ENCODE peak calls at places on chromosomes 16 and 17, in eight cellular contexts. V is WTC11, X is stomach, I is HCT116, A is foreskin fibroblast, L is tibial nerve, K is lower leg skin, O is HepG2. U is an unnamed sample.

GRCh38 chr16:83393196-83393981 is 414.4 kb upstream of the HSBP1 start:
- DNase-seq in L (no peak), V (no peak), O (no peak), K (no peak), X (no peak), A (peak), I (no peak), U (peak)

GRCh38 chr16:2499890-2500633 is 13.7 kb upstream of the ATP6V0C start:
- DNase-seq in L (no peak), O (no peak), K (no peak), A (no peak), V (no peak), X (no peak), I (no peak), U (no peak)

GRCh38 chr16:54283735-54284318 is 2.8 kb downstream of the IRX3 start:
- DNase-seq in O (no peak), I (no peak), X (no peak), L (no peak), V (peak), K (no peak), A (no peak), U (no peak)

GRCh38 chr16:50151744-50152143 is 1.4 kb upstream of the TENT4B start:
- DNase-seq in A (no peak), V (no peak), L (no peak), O (no peak), K (no peak), X (no peak), I (no peak), U (no peak)

GRCh38 chr16:67730326-67730725 is 11.2 kb upstream of the GFOD2 start:
- DNase-seq in I (no peak), K (no peak), L (no peak), X (no peak), A (no peak), V (no peak), O (no peak), U (no peak)

GRCh38 chr16:84986879-84987278 is 24.5 kb downstream of the ZDHHC7 start:
- DNase-seq in V (no peak), K (no peak), O (no peak), A (no peak), I (no peak), X (no peak), L (no peak), U (no peak)

GRCh38 chr16:77290451-77291110 is 91.4 kb downstream of the SYCE1L start:
- DNase-seq in K (no peak), X (no peak), I (no peak), A (peak), V (no peak), O (no peak), L (no peak), U (no peak)

GRCh38 chr17:60321336-60322055 is 70.4 kb downstream of the USP32 start:
- DNase-seq in I (no peak), O (no peak), L (no peak), A (peak), X (no peak), V (no peak), K (no peak), U (no peak)

GRCh38 chr16:28863929-28864886 is 565 bp downstream of the SH2B1 start:
- DNase-seq in V (no peak), I (no peak), L (no peak), O (no peak), X (no peak), K (no peak), A (peak), U (no peak)

GRCh38 chr17:44444735-44445105 is 55.3 kb upstream of the ITGA2B start:
- DNase-seq in K (no peak), V (no peak), I (no peak), L (no peak), A (peak), O (no peak), X (no peak), U (no peak)

GRCh38 chr17:48611213-48611612 is 396 bp upstream of the HOXB7 start:
- DNase-seq in V (no peak), K (no peak), X (no peak), A (no peak), O (no peak), I (no peak), L (no peak), U (no peak)

GRCh38 chr17:46943511-46944393 is 20.8 kb downstream of the GOSR2 start:
- DNase-seq in A (peak), I (no peak), L (no peak), V (peak), X (no peak), K (no peak), O (peak), U (no peak)

GRCh38 chr16:72501739-72502653 is 330.0 kb upstream of the PMFBP1 start:
- DNase-seq in L (peak), A (peak), I (peak), K (peak), X (peak), O (peak), V (peak), U (peak)

GRCh38 chr17:8122923-8123694 is 797 bp downstream of the HES7 start:
- DNase-seq in K (no peak), X (no peak), I (no peak), L (no peak), O (no peak), A (peak), V (peak), U (no peak)

GRCh38 chr17:48593126-48593829 is at the start of gene HOXB5:
- DNase-seq in L (no peak), I (no peak), K (no peak), X (no peak), V (no peak), A (no peak), O (no peak), U (no peak)

GRCh38 chr17:4174556-4174955 is 31.6 kb downstream of the CYB5D2 start:
- DNase-seq in O (no peak), K (no peak), L (no peak), X (no peak), V (no peak), I (no peak), A (no peak), U (no peak)

GRCh38 chr17:31339906-31340661 is 18.7 kb upstream of the EVI2A start:
- DNase-seq in O (no peak), A (peak), L (no peak), K (no peak), I (no peak), V (no peak), X (no peak), U (no peak)

GRCh38 chr17:28469376-28469775 is 4.1 kb upstream of the SLC13A2 start:
- DNase-seq in K (no peak), I (no peak), A (no peak), X (no peak), L (no peak), O (no peak), V (no peak), U (no peak)

GRCh38 chr17:18319604-18320256 is 4.6 kb downstream of the SMCR8 start:
- DNase-seq in L (no peak), O (peak), K (no peak), A (peak), V (peak), I (no peak), X (peak), U (no peak)

GRCh38 chr17:70407501-70407900 is 238.2 kb downstream of the KCNJ2 start:
- DNase-seq in V (no peak), O (no peak), L (no peak), A (peak), X (no peak), K (no peak), I (no peak), U (no peak)

GRCh38 chr17:29838961-29839360 is 91.1 kb downstream of the SSH2 start:
- DNase-seq in A (peak), V (peak), L (no peak), I (no peak), K (no peak), X (no peak), O (no peak), U (peak)

GRCh38 chr17:55492951-55493350 is 18.3 kb downstream of the SMIM36 start:
- DNase-seq in K (no peak), O (peak), V (no peak), A (peak), X (no peak), L (no peak), I (no peak), U (no peak)

GRCh38 chr17:31674305-31674704 is 184.7 kb downstream of the COPRS start:
- DNase-seq in X (no peak), I (no peak), K (no peak), A (peak), V (no peak), L (no peak), O (no peak), U (no peak)

GRCh38 chr17:55348749-55349354 is 72.8 kb downstream of the MMD start:
- DNase-seq in X (peak), I (peak), L (peak), O (peak), K (no peak), V (peak), A (peak), U (peak)

GRCh38 chr16:69324013-69324531 is 6.3 kb downstream of the PDF start:
- DNase-seq in O (no peak), K (no peak), I (no peak), X (peak), L (no peak), A (peak), V (no peak), U (no peak)

GRCh38 chr17:79045001-79045729 is 21.2 kb downstream of the C1QTNF1 start:
- DNase-seq in L (no peak), I (no peak), X (no peak), A (no peak), K (no peak), O (no peak), V (no peak), U (no peak)

DNA sequence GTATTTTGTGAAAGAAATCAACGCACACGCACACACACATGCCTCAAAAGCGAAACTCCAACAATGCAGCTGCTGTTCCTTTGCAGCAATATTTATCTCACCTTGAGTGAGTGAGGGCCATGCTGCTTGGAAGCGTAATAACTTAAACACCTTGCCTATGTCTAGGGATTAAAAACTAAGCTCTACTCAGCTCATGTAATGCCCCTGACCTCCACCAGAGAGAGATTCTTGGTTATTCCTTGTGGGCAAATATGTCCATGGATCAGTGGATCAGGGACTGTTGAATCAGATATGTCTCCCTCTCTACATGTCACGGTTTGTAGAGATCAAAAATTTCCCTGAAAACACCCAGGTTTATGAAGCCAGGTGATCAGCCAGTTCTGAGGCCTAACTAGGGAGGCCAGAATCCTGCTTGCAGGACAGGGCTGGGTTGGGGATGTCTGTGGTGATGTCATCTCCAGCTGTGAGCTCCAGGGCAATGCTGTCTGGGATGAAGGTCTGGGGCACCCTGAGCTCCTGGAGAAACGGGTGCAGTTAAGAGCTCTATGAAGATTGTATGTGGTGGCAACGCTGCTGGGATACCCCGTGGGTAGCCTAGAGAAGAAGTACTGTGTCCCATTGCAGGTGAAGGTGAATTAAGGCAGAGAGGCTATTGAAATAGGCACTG is 149.4 kb downstream of the KCNJ12 start:
- DNase-seq in I (no peak), K (no peak), L (no peak), V (no peak), O (no peak), X (no peak), A (peak), U (no peak)
- TF ChIP-seq CTCF in I (peak), K (no peak), L (no peak), V (no peak), O (no peak), X (no peak), A (no peak), U (no peak)

GRCh38 chr17:57875109-57876022 is 25.5 kb upstream of the MRPS23 start:
- DNase-seq in A (peak), I (peak), X (peak), K (no peak), O (peak), V (peak), L (peak), U (peak)
- TF ChIP-seq CTCF in A (peak), I (peak), X (peak), K (no peak), O (peak), V (no peak), L (peak), U (peak)

GRCh38 chr16:4477966-4478365 is 1.8 kb downstream of the HMOX2 start:
- DNase-seq in O (no peak), A (peak), L (no peak), V (no peak), X (no peak), K (no peak), I (peak), U (no peak)
- TF ChIP-seq CTCF in O (peak), A (peak), L (no peak), V (no peak), X (no peak), K (no peak), I (no peak), U (peak)

GRCh38 chr16:1144476-1145382 is 8.2 kb upstream of the CACNA1H start:
- DNase-seq in A (no peak), V (no peak), O (no peak), I (no peak), L (no peak), K (no peak), X (no peak), U (no peak)
- TF ChIP-seq CTCF in A (no peak), V (no peak), O (no peak), I (no peak), L (no peak), K (no peak), X (no peak), U (no peak)

GRCh38 chr16:11972128-11972527 is 4.4 kb upstream of the SNX29 start:
- DNase-seq in O (peak), L (no peak), A (peak), K (no peak), I (no peak), X (no peak), V (peak), U (no peak)
- TF ChIP-seq CTCF in O (peak), L (no peak), A (peak), K (no peak), I (peak), X (no peak), V (no peak), U (no peak)

U was measured in heart right ventricle.